ENCODE peak calls at places on chromosome 17, in four cellular contexts. U is NCI-H187, H is NCI-H774, F is breast epithelium. P is an unnamed sample.

GRCh38 chr17:77772461-77772897 is 186.0 kb upstream of the TNRC6C start:
- DNase-seq in F (no peak), H (no peak), U (no peak), P (no peak)

GRCh38 chr17:55344514-55344997 is 77.1 kb downstream of the MMD start:
- DNase-seq in F (no peak), H (no peak), U (no peak), P (no peak)

GRCh38 chr17:8563024-8563776 is 67.3 kb downstream of the MYH10 start:
- DNase-seq in F (no peak), H (no peak), U (no peak), P (no peak)

GRCh38 chr17:63999680-64000531 is 1.8 kb downstream of the PRR29 start:
- DNase-seq in F (no peak), H (no peak), U (no peak), P (no peak)

GRCh38 chr17:2710804-2711607 is 558 bp downstream of the CLUH start:
- DNase-seq in U (no peak), F (no peak), H (no peak), P (no peak)

GRCh38 chr17:75615301-75615700 is 17.9 kb upstream of the SMIM5 start:
- DNase-seq in H (no peak), U (no peak), F (no peak), P (no peak)

GRCh38 chr17:44602390-44602789 is 45.1 kb downstream of the FZD2 start:
- DNase-seq in H (no peak), F (no peak), U (no peak), P (no peak)

GRCh38 chr17:77330602-77331081 is 189.9 kb downstream of the SEC14L1 start:
- DNase-seq in F (peak), U (no peak), H (no peak), P (no peak)

GRCh38 chr17:39271546-39271945 is 45.8 kb upstream of the STAC2 start:
- DNase-seq in U (no peak), H (no peak), F (no peak), P (no peak)

P was measured in NCI-H1417 treated with DMSO at 0.1 percent for 48 hours.